ENCODE peak calls at places on chromosome 9, in four cellular contexts. One of them, this sample, is unnamed.

GRCh38 chr9:94623253-94623652 is 16.1 kb downstream of the FBP1 start:
- DNase-seq in right atrium auricular region: no peak
- DNase-seq in foreskin keratinocyte: no peak
- DNase-seq in H9: peak
- DNase-seq in this sample: no peak

GRCh38 chr9:108776920-108777650 is 78.7 kb downstream of the ACTL7B start:
- DNase-seq in right atrium auricular region: no peak
- DNase-seq in foreskin keratinocyte: peak
- DNase-seq in H9: no peak
- DNase-seq in this sample: no peak

GRCh38 chr9:132997591-132997990 is 19.1 kb downstream of the GFI1B start:
- DNase-seq in right atrium auricular region: no peak
- DNase-seq in foreskin keratinocyte: no peak
- DNase-seq in H9: no peak
- DNase-seq in this sample: no peak

GRCh38 chr9:131020388-131020787 is 11.4 kb downstream of the LAMC3 start:
- DNase-seq in right atrium auricular region: no peak
- DNase-seq in foreskin keratinocyte: peak
- DNase-seq in H9: no peak
- DNase-seq in this sample: no peak

GRCh38 chr9:72589684-72590555 is 68.5 kb downstream of the TMC1 start:
- DNase-seq in right atrium auricular region: no peak
- DNase-seq in foreskin keratinocyte: no peak
- DNase-seq in H9: no peak
- DNase-seq in this sample: no peak

GRCh38 chr9:122797316-122798033 is 2.4 kb upstream of the OR1K1 start:
- DNase-seq in right atrium auricular region: peak
- DNase-seq in foreskin keratinocyte: no peak
- DNase-seq in H9: no peak
- DNase-seq in this sample: no peak

GRCh38 chr9:105976257-105976656 is 281.9 kb downstream of the TMEM38B start:
- DNase-seq in right atrium auricular region: no peak
- DNase-seq in foreskin keratinocyte: no peak
- DNase-seq in H9: no peak
- DNase-seq in this sample: no peak

GRCh38 chr9:89803403-89803802 is 198.6 kb downstream of the GADD45G start:
- DNase-seq in right atrium auricular region: no peak
- DNase-seq in foreskin keratinocyte: no peak
- DNase-seq in H9: no peak
- DNase-seq in this sample: no peak

GRCh38 chr9:33157960-33158359 is 9.2 kb downstream of the B4GALT1 start:
- DNase-seq in right atrium auricular region: peak
- DNase-seq in foreskin keratinocyte: peak
- DNase-seq in H9: no peak
- DNase-seq in this sample: no peak

GRCh38 chr9:120536949-120537640 is 42.9 kb downstream of the CDK5RAP2 start:
- DNase-seq in right atrium auricular region: no peak
- DNase-seq in foreskin keratinocyte: no peak
- DNase-seq in H9: no peak
- DNase-seq in this sample: no peak

GRCh38 chr9:134375430-134376385 is 49.5 kb downstream of the RXRA start:
- DNase-seq in right atrium auricular region: peak
- DNase-seq in foreskin keratinocyte: no peak
- DNase-seq in H9: no peak
- DNase-seq in this sample: no peak

GRCh38 chr9:116959775-116960174 is 272.7 kb downstream of the TRIM32 start:
- DNase-seq in right atrium auricular region: no peak
- DNase-seq in foreskin keratinocyte: peak
- DNase-seq in H9: peak
- DNase-seq in this sample: no peak

GRCh38 chr9:106758911-106759310 is 104.1 kb upstream of the ZNF462 start:
- DNase-seq in right atrium auricular region: no peak
- DNase-seq in foreskin keratinocyte: no peak
- DNase-seq in H9: no peak
- DNase-seq in this sample: no peak

GRCh38 chr9:128337972-128338371 is 2.4 kb upstream of the SLC27A4 start:
- DNase-seq in right atrium auricular region: no peak
- DNase-seq in foreskin keratinocyte: no peak
- DNase-seq in H9: no peak
- DNase-seq in this sample: no peak

GRCh38 chr9:131432050-131432449 is 38.2 kb downstream of the PRRC2B start:
- DNase-seq in right atrium auricular region: no peak
- DNase-seq in foreskin keratinocyte: peak
- DNase-seq in H9: no peak
- DNase-seq in this sample: no peak

GRCh38 chr9:97889941-97890557 is 32.3 kb downstream of the TRMO start:
- DNase-seq in right atrium auricular region: no peak
- DNase-seq in foreskin keratinocyte: no peak
- DNase-seq in H9: peak
- DNase-seq in this sample: no peak

GRCh38 chr9:124665391-124666058 is 105.6 kb downstream of the NR6A1 start:
- DNase-seq in right atrium auricular region: no peak
- DNase-seq in foreskin keratinocyte: peak
- DNase-seq in H9: no peak
- DNase-seq in this sample: no peak

GRCh38 chr9:127450170-127450830 is 906 bp downstream of the RPL12 start:
- DNase-seq in right atrium auricular region: no peak
- DNase-seq in foreskin keratinocyte: no peak
- DNase-seq in H9: no peak
- DNase-seq in this sample: no peak

GRCh38 chr9:99274511-99274910 is 52.4 kb downstream of the SEC61B start:
- DNase-seq in right atrium auricular region: no peak
- DNase-seq in foreskin keratinocyte: no peak
- DNase-seq in H9: no peak
- DNase-seq in this sample: no peak

GRCh38 chr9:130426883-130427282 is 17.9 kb upstream of the ASS1 start:
- DNase-seq in right atrium auricular region: no peak
- DNase-seq in foreskin keratinocyte: peak
- DNase-seq in H9: peak
- DNase-seq in this sample: no peak

GRCh38 chr9:32434892-32435291 is 50.4 kb downstream of the ACO1 start:
- DNase-seq in right atrium auricular region: no peak
- DNase-seq in foreskin keratinocyte: peak
- DNase-seq in H9: no peak
- DNase-seq in this sample: no peak

GRCh38 chr9:35798658-35799366 is 7.4 kb downstream of the NPR2 start:
- DNase-seq in right atrium auricular region: no peak
- DNase-seq in foreskin keratinocyte: peak
- DNase-seq in H9: no peak
- DNase-seq in this sample: no peak

GRCh38 chr9:99023831-99024230 is 80.1 kb downstream of the COL15A1 start:
- DNase-seq in right atrium auricular region: peak
- DNase-seq in foreskin keratinocyte: no peak
- DNase-seq in H9: no peak
- DNase-seq in this sample: no peak

GRCh38 chr9:3525088-3525835 is 539 bp downstream of the RFX3 start:
- DNase-seq in right atrium auricular region: peak
- DNase-seq in foreskin keratinocyte: no peak
- DNase-seq in H9: no peak
- DNase-seq in this sample: peak

GRCh38 chr9:83140061-83140460 is 77.1 kb upstream of the RASEF start:
- DNase-seq in right atrium auricular region: no peak
- DNase-seq in foreskin keratinocyte: no peak
- DNase-seq in H9: no peak
- DNase-seq in this sample: no peak

GRCh38 chr9:68827833-68828744 is 123.0 kb downstream of the PIP5K1B start:
- DNase-seq in right atrium auricular region: no peak
- DNase-seq in foreskin keratinocyte: no peak
- DNase-seq in H9: no peak
- DNase-seq in this sample: no peak

GRCh38 chr9:127163409-127163808 is 41.0 kb upstream of the ANGPTL2 start:
- DNase-seq in right atrium auricular region: no peak
- DNase-seq in foreskin keratinocyte: peak
- DNase-seq in H9: peak
- DNase-seq in this sample: no peak

GRCh38 chr9:136062657-136063439 is 32.2 kb downstream of the NACC2 start:
- DNase-seq in right atrium auricular region: no peak
- DNase-seq in foreskin keratinocyte: no peak
- DNase-seq in H9: no peak
- DNase-seq in this sample: no peak

GRCh38 chr9:112248722-112249121 is 73.6 kb upstream of the SUSD1 start:
- DNase-seq in right atrium auricular region: no peak
- DNase-seq in foreskin keratinocyte: peak
- DNase-seq in H9: no peak
- DNase-seq in this sample: no peak

GRCh38 chr9:95724253-95724991 is 151.1 kb upstream of the ERCC6L2 start:
- DNase-seq in right atrium auricular region: no peak
- DNase-seq in foreskin keratinocyte: no peak
- DNase-seq in H9: no peak
- DNase-seq in this sample: no peak

GRCh38 chr9:38342532-38342931 is 50.0 kb upstream of the ALDH1B1 start:
- DNase-seq in right atrium auricular region: no peak
- DNase-seq in foreskin keratinocyte: no peak
- DNase-seq in H9: no peak
- DNase-seq in this sample: no peak

GRCh38 chr9:73906671-73907070 is 590.5 kb upstream of the RORB start:
- DNase-seq in right atrium auricular region: no peak
- DNase-seq in foreskin keratinocyte: no peak
- DNase-seq in H9: no peak
- DNase-seq in this sample: no peak

GRCh38 chr9:129467004-129467588 is 153.8 kb downstream of the C9orf50 start:
- DNase-seq in right atrium auricular region: no peak
- DNase-seq in foreskin keratinocyte: no peak
- DNase-seq in H9: no peak
- DNase-seq in this sample: no peak

GRCh38 chr9:113310538-113310937 is 7.4 kb upstream of the RNF183 start:
- DNase-seq in right atrium auricular region: no peak
- DNase-seq in foreskin keratinocyte: no peak
- DNase-seq in H9: no peak
- DNase-seq in this sample: no peak

GRCh38 chr9:125600194-125600593 is 106.8 kb downstream of the MAPKAP1 start:
- DNase-seq in right atrium auricular region: no peak
- DNase-seq in foreskin keratinocyte: no peak
- DNase-seq in H9: no peak
- DNase-seq in this sample: no peak

GRCh38 chr9:33697171-33697570 is 98.2 kb upstream of the PRSS3 start:
- DNase-seq in right atrium auricular region: no peak
- DNase-seq in foreskin keratinocyte: peak
- DNase-seq in H9: no peak
- DNase-seq in this sample: no peak

DNA sequence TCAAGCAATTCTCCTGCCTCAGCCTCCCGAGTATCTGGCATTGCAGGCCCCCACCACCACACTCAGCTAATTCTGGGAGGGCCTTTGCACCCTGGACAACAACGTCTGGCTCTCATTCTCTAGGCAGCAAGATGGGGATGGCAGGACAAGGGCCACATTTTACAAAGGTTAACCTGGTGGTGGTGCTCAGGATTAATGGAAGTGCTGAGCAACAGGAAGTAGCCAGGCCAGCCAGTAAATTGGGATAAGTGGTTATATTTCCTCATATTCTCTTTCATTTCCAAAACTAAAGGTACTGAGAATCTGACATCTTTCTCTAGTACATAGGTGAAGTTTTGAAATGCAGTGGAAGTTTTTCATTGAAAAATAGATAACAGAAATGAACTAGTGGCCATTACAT is 24.7 kb upstream of the ASPN start:
- DNase-seq in right atrium auricular region: no peak
- DNase-seq in foreskin keratinocyte: no peak
- DNase-seq in H9: no peak
- DNase-seq in this sample: no peak
- TF ChIP-seq CTCF in right atrium auricular region: no peak
- TF ChIP-seq CTCF in foreskin keratinocyte: peak
- TF ChIP-seq CTCF in H9: no peak
- TF ChIP-seq CTCF in this sample: no peak

GRCh38 chr9:16131269-16131668 is 578.4 kb downstream of the CCDC171 start:
- DNase-seq in right atrium auricular region: no peak
- DNase-seq in foreskin keratinocyte: no peak
- DNase-seq in H9: peak
- DNase-seq in this sample: no peak
- TF ChIP-seq CTCF in right atrium auricular region: no peak
- TF ChIP-seq CTCF in foreskin keratinocyte: peak
- TF ChIP-seq CTCF in H9: peak
- TF ChIP-seq CTCF in this sample: peak

DNA sequence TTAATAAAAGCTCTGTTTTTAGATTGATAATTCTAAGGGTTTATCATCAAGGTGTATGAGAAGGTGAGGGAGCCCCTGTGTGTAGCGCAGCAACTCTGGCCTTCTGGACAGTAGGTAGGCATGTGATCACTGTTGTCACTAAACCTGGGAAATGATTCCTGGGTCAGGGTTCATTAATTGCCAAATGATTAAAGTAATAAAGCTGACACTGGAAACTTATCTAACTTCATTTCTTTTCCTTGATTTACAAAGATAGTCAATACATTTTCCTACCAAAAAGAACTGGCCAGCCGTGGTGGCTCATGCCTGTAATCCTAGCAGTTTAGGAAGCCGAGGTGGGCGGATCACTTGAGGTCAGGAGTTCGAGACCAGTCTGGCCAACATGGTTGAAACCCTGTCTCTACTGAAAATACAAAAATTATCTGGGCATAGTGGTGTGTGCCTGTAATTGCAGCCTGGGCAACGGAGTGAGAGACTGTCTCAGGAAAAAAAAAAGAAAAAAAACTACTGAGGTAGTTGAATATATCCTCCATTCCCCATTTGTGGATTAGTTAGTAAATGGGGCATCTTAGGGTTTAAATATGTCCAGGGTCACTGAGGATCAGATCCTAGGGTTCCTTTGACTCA is 2.4 kb downstream of the EHMT1 start:
- DNase-seq in right atrium auricular region: no peak
- DNase-seq in foreskin keratinocyte: no peak
- DNase-seq in H9: no peak
- DNase-seq in this sample: no peak
- TF ChIP-seq CTCF in right atrium auricular region: peak
- TF ChIP-seq CTCF in foreskin keratinocyte: peak
- TF ChIP-seq CTCF in H9: peak
- TF ChIP-seq CTCF in this sample: peak

GRCh38 chr9:23492126-23493002 is 333.7 kb downstream of the ELAVL2 start:
- DNase-seq in right atrium auricular region: no peak
- DNase-seq in foreskin keratinocyte: peak
- DNase-seq in H9: peak
- DNase-seq in this sample: no peak
- TF ChIP-seq CTCF in right atrium auricular region: peak
- TF ChIP-seq CTCF in foreskin keratinocyte: peak
- TF ChIP-seq CTCF in H9: peak
- TF ChIP-seq CTCF in this sample: peak